ENCODE peak calls at places on chromosomes 12 and 14, in eight cellular contexts. Y is osteocyte, N is progenitor cell of endocrine pancreas, A is Calu3, M is GM10248, G is epithelial cell of esophagus, J is endodermal cell, U is HFF-Myc. X is an unnamed sample.

GRCh38 chr12:54650409-54650808 is 2.2 kb upstream of the DCD start:
- DNase-seq in G (peak), Y (no peak), U (no peak), A (no peak), N (no peak), M (no peak), J (no peak), X (no peak)

GRCh38 chr14:58915646-58916045 is 272.8 kb upstream of the DAAM1 start:
- DNase-seq in J (no peak), G (no peak), Y (no peak), A (no peak), M (no peak), U (no peak), N (no peak), X (no peak)

GRCh38 chr12:109947511-109947910 is 47.4 kb downstream of the TCHP start:
- DNase-seq in G (no peak), M (no peak), N (no peak), Y (no peak), U (no peak), A (no peak), J (no peak), X (no peak)

GRCh38 chr14:102125546-102125945 is 14.2 kb upstream of the WDR20 start:
- DNase-seq in G (peak), M (peak), J (no peak), A (peak), U (no peak), Y (no peak), N (no peak), X (no peak)

GRCh38 chr12:24754690-24755638 is 193.9 kb downstream of the BCAT1 start:
- DNase-seq in J (no peak), A (peak), U (no peak), N (no peak), G (peak), M (no peak), Y (no peak), X (no peak)

GRCh38 chr14:69270795-69271708 is 11.1 kb downstream of the GALNT16 start:
- DNase-seq in M (no peak), N (no peak), J (no peak), Y (no peak), A (no peak), U (no peak), G (peak), X (no peak)

GRCh38 chr14:60161176-60162107 is 3.8 kb downstream of the DHRS7 start:
- DNase-seq in M (no peak), U (no peak), N (no peak), J (no peak), G (peak), A (no peak), Y (no peak), X (no peak)

GRCh38 chr12:47808574-47809380 is 10.9 kb downstream of the HDAC7 start:
- DNase-seq in U (no peak), A (no peak), N (no peak), M (no peak), G (peak), Y (no peak), J (peak), X (no peak)

GRCh38 chr14:35123388-35123703 is 994 bp downstream of the PRORP start:
- DNase-seq in M (no peak), A (no peak), Y (no peak), U (no peak), N (no peak), J (no peak), G (no peak), X (no peak)

GRCh38 chr12:101338087-101338486 is 58.2 kb downstream of the UTP20 start:
- DNase-seq in A (no peak), Y (no peak), U (no peak), G (no peak), N (no peak), M (no peak), J (no peak), X (no peak)

GRCh38 chr14:80805136-80805535 is 136.4 kb downstream of the CEP128 start:
- DNase-seq in M (no peak), U (no peak), Y (no peak), G (peak), J (no peak), A (no peak), N (no peak), X (no peak)

GRCh38 chr12:10101042-10101579 is 2.3 kb upstream of the CLEC1A start:
- DNase-seq in G (peak), A (no peak), U (peak), J (no peak), N (no peak), M (no peak), Y (no peak), X (no peak)

GRCh38 chr14:26598081-26598671 is 343 bp upstream of the NOVA1 start:
- DNase-seq in N (peak), G (peak), U (no peak), J (peak), A (no peak), Y (peak), M (peak), X (peak)

GRCh38 chr12:56299308-56299852 is 750 bp downstream of the CS start:
- DNase-seq in N (no peak), U (no peak), Y (no peak), A (peak), M (no peak), G (peak), J (no peak), X (no peak)

GRCh38 chr14:103030741-103031565 is 26.4 kb downstream of the CDC42BPB start:
- DNase-seq in M (no peak), G (no peak), N (no peak), A (no peak), Y (no peak), U (no peak), J (no peak), X (no peak)

GRCh38 chr14:33781267-33781666 is 169.6 kb downstream of the EGLN3 start:
- DNase-seq in N (no peak), U (peak), J (no peak), Y (no peak), M (no peak), G (no peak), A (no peak), X (no peak)

GRCh38 chr12:85007836-85008235 is 28.2 kb downstream of the TSPAN19 start:
- DNase-seq in G (no peak), U (no peak), N (no peak), Y (no peak), M (no peak), A (no peak), J (no peak), X (no peak)

GRCh38 chr12:57603758-57604453 is 718 bp upstream of the DTX3 start:
- DNase-seq in U (no peak), G (peak), N (no peak), A (no peak), Y (no peak), M (no peak), J (peak), X (no peak)

GRCh38 chr12:53299101-53299453 is 418 bp upstream of the MYG1 start:
- DNase-seq in U (no peak), G (peak), M (no peak), N (no peak), Y (no peak), J (no peak), A (peak), X (no peak)

GRCh38 chr12:120692524-120693033 is 5.6 kb downstream of the MLEC start:
- DNase-seq in Y (no peak), N (no peak), M (no peak), J (no peak), G (no peak), U (no peak), A (no peak), X (no peak)

GRCh38 chr12:62720661-62721330 is 214.2 kb downstream of the PPM1H start:
- DNase-seq in A (no peak), Y (no peak), N (no peak), U (peak), M (no peak), J (no peak), G (no peak), X (no peak)

GRCh38 chr14:103576371-103577024 is 13.7 kb downstream of the COA8 start:
- DNase-seq in U (peak), J (peak), Y (peak), A (peak), G (peak), M (no peak), N (no peak), X (no peak)

GRCh38 chr12:3421599-3421998 is 69.4 kb upstream of the PRMT8 start:
- DNase-seq in U (no peak), Y (no peak), A (no peak), M (no peak), G (no peak), J (peak), N (no peak), X (peak)

GRCh38 chr12:1611775-1612174 is 17.3 kb upstream of the WNT5B start:
- DNase-seq in J (no peak), U (peak), M (no peak), Y (no peak), G (peak), A (no peak), N (no peak), X (no peak)

GRCh38 chr12:15996254-15996653 is 85.1 kb downstream of the DERA start:
- DNase-seq in A (no peak), M (no peak), J (peak), N (no peak), U (no peak), G (peak), Y (no peak), X (no peak)

GRCh38 chr14:90239139-90239538 is 17.2 kb upstream of the PSMC1 start:
- DNase-seq in U (no peak), A (peak), Y (no peak), N (no peak), J (no peak), M (no peak), G (no peak), X (no peak)

GRCh38 chr14:104983231-104983721 is 2.3 kb upstream of the CLBA1 start:
- DNase-seq in Y (no peak), N (no peak), A (no peak), J (peak), G (no peak), M (no peak), U (no peak), X (no peak)

GRCh38 chr12:113103756-113104450 is 31.7 kb downstream of the RASAL1 start:
- DNase-seq in G (peak), A (no peak), N (peak), M (no peak), Y (no peak), U (no peak), J (peak), X (peak)

GRCh38 chr14:104494483-104494882 is 85.1 kb upstream of the C14orf180 start:
- DNase-seq in U (no peak), Y (no peak), J (no peak), M (no peak), N (no peak), A (no peak), G (no peak), X (no peak)

GRCh38 chr12:114141916-114142564 is 175.9 kb upstream of the RBM19 start:
- DNase-seq in U (no peak), N (no peak), Y (no peak), A (no peak), G (no peak), M (no peak), J (peak), X (no peak)

DNA sequence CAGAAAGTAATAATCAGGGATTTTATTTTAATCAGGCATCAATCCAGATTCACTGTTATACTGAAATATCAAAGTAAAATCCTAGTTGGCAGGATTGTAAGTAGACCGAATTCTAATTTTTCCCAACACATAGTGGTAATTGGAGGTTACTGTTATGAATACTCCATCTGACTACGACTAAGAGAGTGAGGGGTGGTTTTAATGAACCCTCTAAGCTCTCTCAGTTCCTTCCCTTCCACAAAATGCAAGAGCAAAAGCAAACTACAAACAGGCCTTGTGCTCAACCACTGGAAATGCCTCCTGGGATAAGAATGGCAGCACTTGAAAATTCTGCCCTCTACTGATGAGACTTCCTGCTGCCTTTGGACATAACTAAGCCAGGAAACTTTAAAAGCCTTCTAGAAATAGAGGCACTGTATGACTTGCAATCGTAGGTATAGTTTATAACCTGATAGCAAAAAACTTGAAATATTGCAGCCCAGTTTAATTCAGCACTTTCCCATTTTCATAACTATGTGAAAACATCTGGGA is 184.8 kb downstream of the SLC16A7 start:
- DNase-seq in G (peak), M (no peak), Y (no peak), U (peak), A (peak), J (peak), N (no peak), X (no peak)
- TF ChIP-seq CTCF in G (peak), M (no peak), Y (peak), U (peak), A (peak), J (peak), N (peak), X (peak)

GRCh38 chr12:121816925-121817647 is 13.3 kb downstream of the SETD1B start:
- DNase-seq in Y (no peak), M (no peak), U (no peak), J (no peak), G (no peak), A (no peak), N (no peak), X (no peak)

GRCh38 chr12:121820056-121820455 is 16.2 kb downstream of the SETD1B start:
- DNase-seq in A (no peak), M (no peak), G (no peak), J (no peak), Y (no peak), N (no peak), U (no peak), X (no peak)

GRCh38 chr12:121822393-121823100 is 18.7 kb downstream of the SETD1B start:
- DNase-seq in N (no peak), A (no peak), G (no peak), J (no peak), Y (no peak), M (no peak), U (no peak), X (no peak)

GRCh38 chr12:121817648-121818043 is 13.8 kb downstream of the SETD1B start:
- DNase-seq in Y (no peak), J (no peak), G (no peak), M (no peak), U (no peak), A (no peak), N (no peak), X (no peak)

GRCh38 chr12:121819212-121819949 is 15.6 kb downstream of the SETD1B start:
- DNase-seq in U (no peak), A (no peak), G (no peak), J (no peak), Y (no peak), M (no peak), N (no peak), X (no peak)
- TF ChIP-seq CTCF in U (no peak), A (no peak), G (no peak), J (no peak), Y (no peak), M (no peak), N (no peak), X (no peak)

GRCh38 chr12:70839544-70839943 is 81.0 kb downstream of the PTPRR start:
- DNase-seq in Y (no peak), M (no peak), U (no peak), G (no peak), J (peak), A (peak), N (no peak), X (no peak)
- TF ChIP-seq CTCF in Y (no peak), M (no peak), U (no peak), G (no peak), J (peak), A (no peak), N (no peak), X (no peak)

DNA sequence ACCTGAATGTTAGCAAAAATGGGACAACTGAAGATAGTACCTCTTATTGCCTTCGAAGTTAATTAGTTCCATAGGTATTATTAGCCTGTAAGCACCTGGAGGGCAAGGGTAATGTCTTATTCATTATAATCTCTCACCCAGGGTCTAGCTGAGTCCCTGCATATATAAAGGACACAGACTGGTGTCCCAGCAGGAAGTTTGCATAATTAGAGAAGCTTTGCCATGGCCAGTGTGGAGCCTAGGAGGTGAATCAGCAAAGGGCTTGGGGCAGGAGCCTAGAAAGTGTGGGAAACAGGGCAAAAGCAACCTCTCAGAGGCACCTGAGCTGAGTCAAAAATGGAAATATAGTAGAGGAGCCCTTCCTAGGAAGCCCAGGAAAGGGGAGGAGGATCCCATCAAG is 120.4 kb downstream of the NEDD1 start:
- DNase-seq in M (no peak), Y (no peak), A (no peak), U (no peak), J (no peak), G (no peak), N (no peak), X (no peak)
- TF ChIP-seq CTCF in M (no peak), Y (no peak), A (no peak), U (no peak), J (no peak), G (no peak), N (no peak), X (no peak)

DNA sequence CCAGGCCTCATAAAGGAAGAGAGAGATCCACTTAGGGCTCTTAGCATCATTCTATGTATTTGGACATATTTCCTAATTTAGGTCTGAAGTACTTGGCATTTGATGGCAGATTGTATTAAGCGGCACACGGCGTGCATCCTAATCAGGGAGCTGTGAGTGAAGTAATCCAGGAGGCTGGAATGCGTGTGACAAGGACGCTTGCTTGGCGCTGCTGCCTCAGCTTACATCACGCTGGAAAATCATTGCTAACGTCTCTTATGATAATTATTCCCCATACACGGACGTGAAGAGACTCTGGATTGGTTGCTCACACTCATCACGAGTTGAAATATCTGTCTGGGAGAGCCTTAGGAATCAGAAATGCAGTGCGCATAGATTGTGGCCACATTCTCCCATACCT is 85.3 kb downstream of the FBXW8 start:
- DNase-seq in Y (no peak), G (no peak), M (no peak), N (no peak), A (no peak), U (no peak), J (no peak), X (no peak)
- TF ChIP-seq CTCF in Y (no peak), G (no peak), M (no peak), N (no peak), A (no peak), U (no peak), J (no peak), X (no peak)

GRCh38 chr12:46004715-46005114 is 14.3 kb upstream of the SCAF11 start:
- DNase-seq in G (no peak), N (no peak), A (no peak), U (no peak), J (no peak), M (no peak), Y (no peak), X (no peak)

GRCh38 chr12:46005823-46006222 is 15.4 kb upstream of the SCAF11 start:
- DNase-seq in Y (no peak), J (no peak), M (no peak), A (no peak), G (no peak), U (no peak), N (no peak), X (no peak)

DNA sequence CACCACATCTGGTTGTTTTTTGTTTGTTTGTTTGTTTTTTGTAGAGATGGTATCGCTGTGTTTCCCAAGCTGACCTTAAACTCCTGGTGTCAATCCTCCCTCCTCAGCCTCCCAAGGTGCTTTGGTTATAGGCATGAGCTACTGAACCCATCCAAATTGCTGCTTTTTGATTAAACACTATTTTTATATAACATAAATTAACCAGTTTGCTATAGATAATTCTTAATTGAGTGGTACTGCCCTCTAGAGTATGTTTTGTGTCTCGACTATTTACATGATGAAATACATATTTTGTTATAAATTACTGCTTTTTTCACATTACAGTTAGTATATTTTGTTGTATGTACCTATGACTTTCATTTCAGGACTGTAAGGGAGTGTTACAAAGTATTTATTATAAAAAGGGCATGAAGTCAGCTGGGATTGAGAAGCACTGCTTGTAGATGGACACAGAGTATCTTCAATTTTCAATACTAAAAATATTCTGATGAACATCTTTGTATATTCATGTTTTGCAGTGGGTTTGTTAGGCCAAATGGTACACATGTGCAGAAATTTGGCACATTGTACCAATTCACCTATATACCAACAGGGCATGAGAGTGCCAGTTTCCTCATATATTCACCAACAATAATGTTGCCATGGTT is 14.9 kb upstream of the SCAF11 start:
- DNase-seq in Y (no peak), U (no peak), J (no peak), A (no peak), N (no peak), G (peak), M (no peak), X (no peak)
- TF ChIP-seq CTCF in Y (peak), U (peak), J (peak), A (no peak), N (no peak), G (peak), M (peak), X (no peak)

GRCh38 chr14:94548999-94549985 is 11.9 kb upstream of the SERPINA4 start:
- DNase-seq in A (peak), N (peak), Y (peak), G (peak), J (peak), M (peak), U (peak), X (peak)
- TF ChIP-seq CTCF in A (peak), N (peak), Y (peak), G (peak), J (peak), M (peak), U (peak), X (peak)

DNA sequence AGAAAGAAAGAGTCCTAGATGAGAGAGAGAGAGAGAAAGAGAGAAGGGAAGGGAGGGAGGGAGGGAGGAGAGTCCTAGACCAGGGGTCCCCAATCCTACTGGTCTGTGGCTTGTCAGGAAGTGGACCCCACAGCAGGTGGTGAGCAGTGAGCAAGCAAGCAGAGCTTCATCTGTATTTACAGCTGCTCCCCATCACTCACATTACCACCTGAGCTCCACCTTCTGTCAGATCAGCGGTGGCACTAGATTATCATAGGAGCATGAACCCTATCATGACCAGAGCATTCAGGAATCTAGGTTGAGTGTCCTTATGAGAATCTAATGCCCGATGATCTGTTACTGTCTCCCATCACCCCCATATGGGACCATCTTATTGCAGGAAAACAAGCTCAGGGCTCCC is 39.2 kb upstream of the AMN1 start:
- DNase-seq in J (no peak), Y (no peak), A (no peak), U (no peak), M (no peak), N (no peak), G (no peak), X (no peak)
- TF ChIP-seq CTCF in J (no peak), Y (no peak), A (no peak), U (no peak), M (no peak), N (no peak), G (no peak), X (no peak)

GRCh38 chr12:132602578-132603239 is 7.7 kb downstream of the LRCOL1 start:
- DNase-seq in G (no peak), J (peak), Y (no peak), N (no peak), M (no peak), U (no peak), A (no peak), X (no peak)
- TF ChIP-seq CTCF in G (no peak), J (no peak), Y (no peak), N (no peak), M (no peak), U (no peak), A (no peak), X (no peak)

GRCh38 chr14:87334997-87335675 is 657.8 kb downstream of the GALC start:
- DNase-seq in G (peak), Y (no peak), J (no peak), U (no peak), A (no peak), N (no peak), M (no peak), X (no peak)
- TF ChIP-seq CTCF in G (peak), Y (peak), J (peak), U (no peak), A (no peak), N (no peak), M (no peak), X (no peak)

X was measured in GM13976.